ENCODE peak calls at places on chromosome 7, in four cellular contexts. I, Z, H and P are unnamed samples. For H3K4me1, the result is how much of the 10 kb centered on the place peaks cover.

GRCh38 chr7:108127461-108127860 is 2.7 kb downstream of the LAMB4 start:
- DNase-seq in I (no peak), Z (no peak), H (no peak), P (no peak)

GRCh38 chr7:24290004-24290641 is 6.1 kb downstream of the NPY start:
- DNase-seq in H (no peak), Z (peak), I (no peak), P (no peak)

GRCh38 chr7:26630361-26630760 is 234.0 kb downstream of the SKAP2 start:
- DNase-seq in I (no peak), H (no peak), Z (no peak), P (no peak)

GRCh38 chr7:37062460-37062859 is 338.2 kb upstream of the AOAH start:
- DNase-seq in I (no peak), Z (no peak), H (peak), P (no peak)

GRCh38 chr7:15757041-15757995 is 70.8 kb upstream of the MEOX2 start:
- DNase-seq in Z (no peak), H (no peak), I (no peak), P (no peak)

GRCh38 chr7:26865094-26865388 is 651 bp upstream of the SKAP2 start:
- DNase-seq in I (peak), H (no peak), Z (no peak), P (peak)

GRCh38 chr7:28544453-28545142 is 132.3 kb downstream of the CREB5 start:
- DNase-seq in Z (no peak), I (no peak), H (no peak), P (no peak)

GRCh38 chr7:112654322-112655216 is 135.6 kb downstream of the TMEM168 start:
- DNase-seq in H (no peak), Z (no peak), I (no peak), P (no peak)

GRCh38 chr7:2040893-2041270 is 191.9 kb downstream of the MAD1L1 start:
- DNase-seq in H (no peak), Z (no peak), I (no peak), P (no peak)

GRCh38 chr7:26365077-26365896 is 73.6 kb downstream of the SNX10 start:
- DNase-seq in H (peak), Z (peak), I (peak), P (no peak)

GRCh38 chr7:130902755-130903357 is 168.8 kb upstream of the KLF14 start:
- DNase-seq in H (no peak), Z (no peak), I (peak), P (no peak)
- H3K4me1 ChIP-seq in H (half or more), Z (under half), I (under half), P (under half)

GRCh38 chr7:29649010-29649716 is 85.5 kb downstream of the PRR15 start:
- DNase-seq in Z (no peak), I (no peak), H (no peak), P (no peak)
- H3K4me1 ChIP-seq in Z (under half), I (under half), H (under half), P (under half)

GRCh38 chr7:11457419-11457818 is 374.6 kb downstream of the THSD7A start:
- DNase-seq in Z (no peak), H (no peak), I (no peak), P (no peak)
- H3K4me1 ChIP-seq in Z (under half), H (under half), I (under half), P (under half)

GRCh38 chr7:79282882-79283602 is 170.4 kb downstream of the MAGI2 start:
- DNase-seq in Z (no peak), H (no peak), I (no peak), P (no peak)
- H3K4me1 ChIP-seq in Z (under half), H (under half), I (under half), P (under half)